ENCODE peak calls at places on chromosome 21, in eight cellular contexts. One of them, this sample, is unnamed.

GRCh38 chr21:36202721-36203602 is 46.3 kb downstream of the DOP1B start:
- DNase-seq in neural progenitor cell: no peak
- DNase-seq in fibroblast of pulmonary artery: no peak
- DNase-seq in uterus: no peak
- DNase-seq in Panc1: no peak
- DNase-seq in bronchial epithelial cell: peak; percentile 80
- DNase-seq in endothelial cell: no peak
- DNase-seq in CD8-positive, alpha-beta T cell: no peak
- DNase-seq in this sample: no peak

GRCh38 chr21:26686278-26686677 is 113.2 kb upstream of the CYYR1 start:
- DNase-seq in neural progenitor cell: no peak
- DNase-seq in fibroblast of pulmonary artery: peak; percentile 21
- DNase-seq in uterus: no peak
- DNase-seq in Panc1: no peak
- DNase-seq in bronchial epithelial cell: peak; percentile 70
- DNase-seq in endothelial cell: no peak
- DNase-seq in CD8-positive, alpha-beta T cell: no peak
- DNase-seq in this sample: peak; percentile 17

GRCh38 chr21:32844653-32845443 is 73.3 kb upstream of the PAXBP1 start:
- DNase-seq in neural progenitor cell: peak; percentile 44
- DNase-seq in fibroblast of pulmonary artery: peak; percentile 58
- DNase-seq in uterus: no peak
- DNase-seq in Panc1: no peak
- DNase-seq in bronchial epithelial cell: peak; percentile 79
- DNase-seq in endothelial cell: no peak
- DNase-seq in CD8-positive, alpha-beta T cell: no peak
- DNase-seq in this sample: no peak

GRCh38 chr21:34536820-34537219 is 24.8 kb upstream of the KCNE1 start:
- DNase-seq in neural progenitor cell: no peak
- DNase-seq in fibroblast of pulmonary artery: peak; percentile 49
- DNase-seq in uterus: no peak
- DNase-seq in Panc1: no peak
- DNase-seq in bronchial epithelial cell: peak; percentile 22
- DNase-seq in endothelial cell: no peak
- DNase-seq in CD8-positive, alpha-beta T cell: no peak
- DNase-seq in this sample: no peak

GRCh38 chr21:14453339-14453738 is 70.4 kb upstream of the HSPA13 start:
- DNase-seq in neural progenitor cell: no peak
- DNase-seq in fibroblast of pulmonary artery: no peak
- DNase-seq in uterus: no peak
- DNase-seq in Panc1: no peak
- DNase-seq in bronchial epithelial cell: no peak
- DNase-seq in endothelial cell: no peak
- DNase-seq in CD8-positive, alpha-beta T cell: no peak
- DNase-seq in this sample: peak; percentile 35

GRCh38 chr21:21971384-21971783 is 973.2 kb downstream of the NCAM2 start:
- DNase-seq in neural progenitor cell: no peak
- DNase-seq in fibroblast of pulmonary artery: no peak
- DNase-seq in uterus: no peak
- DNase-seq in Panc1: no peak
- DNase-seq in bronchial epithelial cell: no peak
- DNase-seq in endothelial cell: no peak
- DNase-seq in CD8-positive, alpha-beta T cell: no peak
- DNase-seq in this sample: no peak

GRCh38 chr21:26199471-26199870 is 28.9 kb upstream of the APP start:
- DNase-seq in neural progenitor cell: no peak
- DNase-seq in fibroblast of pulmonary artery: peak; percentile 18
- DNase-seq in uterus: no peak
- DNase-seq in Panc1: no peak
- DNase-seq in bronchial epithelial cell: peak; percentile 95
- DNase-seq in endothelial cell: no peak
- DNase-seq in CD8-positive, alpha-beta T cell: no peak
- DNase-seq in this sample: no peak

GRCh38 chr21:38859852-38860251 is 54.1 kb downstream of the ETS2 start:
- DNase-seq in neural progenitor cell: no peak
- DNase-seq in fibroblast of pulmonary artery: no peak
- DNase-seq in uterus: no peak
- DNase-seq in Panc1: no peak
- DNase-seq in bronchial epithelial cell: peak; percentile 80
- DNase-seq in endothelial cell: no peak
- DNase-seq in CD8-positive, alpha-beta T cell: no peak
- DNase-seq in this sample: no peak

GRCh38 chr21:33149166-33149565 is 79.2 kb downstream of the OLIG1 start:
- DNase-seq in neural progenitor cell: peak; percentile 26
- DNase-seq in fibroblast of pulmonary artery: no peak
- DNase-seq in uterus: no peak
- DNase-seq in Panc1: no peak
- DNase-seq in bronchial epithelial cell: no peak
- DNase-seq in endothelial cell: no peak
- DNase-seq in CD8-positive, alpha-beta T cell: no peak
- DNase-seq in this sample: no peak

DNA sequence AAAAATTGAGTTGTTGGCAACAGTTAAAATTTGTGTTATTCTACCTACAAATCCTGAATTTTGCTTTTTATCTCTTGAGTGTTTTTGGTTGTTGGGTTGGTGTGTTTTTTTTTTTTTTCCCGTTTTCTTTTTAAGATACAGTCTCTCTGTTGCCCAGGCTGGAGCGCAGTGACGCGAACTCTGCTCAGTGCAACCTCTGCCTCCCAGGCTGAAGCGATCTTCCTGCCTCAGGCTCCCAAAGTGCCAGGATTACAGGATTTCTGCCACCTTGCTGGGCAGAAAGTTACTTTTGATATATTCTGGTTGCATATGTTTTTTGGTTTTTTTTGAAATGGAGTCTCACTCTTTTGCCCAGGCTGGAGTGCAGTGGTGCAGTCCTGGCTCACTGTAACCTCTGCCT is 4.2 kb downstream of the PCNT start:
- DNase-seq in neural progenitor cell: no peak
- DNase-seq in fibroblast of pulmonary artery: no peak
- DNase-seq in uterus: no peak
- DNase-seq in Panc1: no peak
- DNase-seq in bronchial epithelial cell: no peak
- DNase-seq in endothelial cell: no peak
- DNase-seq in CD8-positive, alpha-beta T cell: no peak
- DNase-seq in this sample: no peak
- TF ChIP-seq CTCF in neural progenitor cell: no peak
- TF ChIP-seq CTCF in fibroblast of pulmonary artery: no peak
- TF ChIP-seq CTCF in uterus: no peak
- TF ChIP-seq CTCF in Panc1: no peak
- TF ChIP-seq CTCF in bronchial epithelial cell: no peak
- TF ChIP-seq CTCF in endothelial cell: no peak
- TF ChIP-seq CTCF in CD8-positive, alpha-beta T cell: no peak
- TF ChIP-seq CTCF in this sample: no peak

DNA sequence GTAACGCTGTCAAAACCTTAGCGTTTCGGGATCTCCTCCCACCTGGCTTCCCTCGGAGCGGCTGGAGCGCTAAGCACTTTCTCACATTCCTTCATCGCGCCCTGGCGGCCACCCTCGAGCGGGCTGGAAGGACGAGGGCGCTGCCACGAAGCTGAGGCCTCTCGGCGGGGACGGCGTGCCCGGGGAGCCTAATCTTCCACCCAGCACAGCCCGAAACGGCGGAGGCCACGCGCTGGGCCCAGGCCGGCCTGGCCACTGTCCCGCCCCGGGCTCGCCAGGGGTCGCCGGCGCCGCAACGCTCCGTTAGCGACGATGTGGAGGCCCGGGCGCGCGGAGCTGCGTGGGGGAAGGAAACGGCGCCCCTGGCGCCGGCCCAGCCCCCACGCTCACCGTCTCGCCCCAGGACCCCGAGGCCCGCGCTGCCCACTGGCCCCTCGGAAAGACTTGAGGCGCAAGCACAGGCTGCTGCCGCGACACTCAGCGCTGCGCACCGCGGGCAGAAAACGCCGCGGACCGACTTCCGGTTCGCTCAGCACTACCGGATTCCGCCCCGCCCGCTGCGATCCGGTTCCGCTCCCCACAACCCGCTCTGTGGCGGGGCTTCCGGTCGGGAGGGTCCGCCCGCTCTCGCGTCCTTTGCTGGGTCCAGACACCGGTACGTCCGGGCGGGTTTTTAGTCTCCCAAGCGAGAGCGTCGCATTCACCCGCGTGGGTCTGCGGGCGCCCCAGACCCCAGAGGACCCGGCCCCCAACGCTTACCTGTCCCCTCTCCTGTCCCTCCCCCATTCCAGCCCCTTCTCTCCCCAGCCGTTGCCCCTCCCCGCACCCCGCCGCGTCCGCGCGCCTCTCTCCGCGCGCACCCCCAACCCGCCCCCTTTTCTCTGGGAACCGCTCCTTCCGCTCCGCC is at the start of gene YBEY:
- DNase-seq in neural progenitor cell: peak; percentile 96
- DNase-seq in fibroblast of pulmonary artery: peak; percentile 94
- DNase-seq in uterus: peak; percentile 85
- DNase-seq in Panc1: peak; percentile 47
- DNase-seq in bronchial epithelial cell: peak; percentile 70
- DNase-seq in endothelial cell: peak; percentile 89
- DNase-seq in CD8-positive, alpha-beta T cell: peak; percentile 86
- DNase-seq in this sample: peak; percentile 98
- TF ChIP-seq CTCF in neural progenitor cell: peak; percentile 48
- TF ChIP-seq CTCF in fibroblast of pulmonary artery: peak; percentile 37
- TF ChIP-seq CTCF in uterus: peak; percentile 38
- TF ChIP-seq CTCF in Panc1: no peak
- TF ChIP-seq CTCF in bronchial epithelial cell: peak; percentile 58
- TF ChIP-seq CTCF in endothelial cell: no peak
- TF ChIP-seq CTCF in CD8-positive, alpha-beta T cell: peak; percentile 43
- TF ChIP-seq CTCF in this sample: peak; percentile 28

DNA sequence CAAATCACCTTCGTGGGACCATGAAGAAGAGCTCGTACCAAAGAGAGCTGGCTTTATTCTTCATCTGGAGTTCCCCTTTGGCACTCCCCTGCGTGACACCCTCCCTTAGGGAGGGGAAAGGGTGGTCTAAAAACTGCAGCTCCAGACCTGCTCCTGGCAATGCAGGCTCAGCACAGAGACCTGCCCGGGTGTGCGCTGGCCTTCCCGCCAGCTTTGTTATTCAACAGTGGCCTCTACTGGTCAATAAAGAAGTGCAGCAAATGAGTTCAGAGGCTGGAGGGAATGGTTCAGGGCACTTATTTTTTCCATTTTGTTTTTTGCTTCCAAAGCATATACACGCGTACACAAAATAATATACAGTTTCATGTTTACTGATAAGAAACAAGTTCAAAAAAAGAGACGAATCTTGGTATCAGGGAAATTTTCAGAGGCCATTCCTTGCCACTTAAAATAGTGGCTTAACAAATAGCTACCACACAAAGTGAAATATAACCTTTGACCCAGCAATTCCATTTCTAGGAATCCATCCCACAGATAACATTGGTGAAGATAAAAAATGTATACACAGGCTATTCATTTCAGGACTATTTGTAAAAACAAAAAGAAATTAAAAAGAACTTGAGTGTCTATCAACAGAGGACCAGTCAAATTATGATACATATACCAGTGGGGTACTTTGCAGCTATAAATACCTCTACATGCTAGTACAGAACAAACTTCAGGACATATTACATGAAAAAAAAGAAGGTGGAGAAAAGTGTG is 8.2 kb downstream of the UBE2G2 start:
- DNase-seq in neural progenitor cell: peak; percentile 78
- DNase-seq in fibroblast of pulmonary artery: peak; percentile 70
- DNase-seq in uterus: peak; percentile 36
- DNase-seq in Panc1: no peak
- DNase-seq in bronchial epithelial cell: peak; percentile 54
- DNase-seq in endothelial cell: peak; percentile 55
- DNase-seq in CD8-positive, alpha-beta T cell: peak; percentile 54
- DNase-seq in this sample: peak; percentile 81
- TF ChIP-seq CTCF in neural progenitor cell: peak; percentile 90
- TF ChIP-seq CTCF in fibroblast of pulmonary artery: peak; percentile 77
- TF ChIP-seq CTCF in uterus: peak; percentile 73
- TF ChIP-seq CTCF in Panc1: peak; percentile 82
- TF ChIP-seq CTCF in bronchial epithelial cell: peak; percentile 68
- TF ChIP-seq CTCF in endothelial cell: peak; percentile 72
- TF ChIP-seq CTCF in CD8-positive, alpha-beta T cell: peak; percentile 90
- TF ChIP-seq CTCF in this sample: peak; percentile 64

GRCh38 chr21:41360072-41360821 is 1.6 kb upstream of the MX2 start:
- DNase-seq in neural progenitor cell: peak; percentile 50
- DNase-seq in fibroblast of pulmonary artery: peak; percentile 53
- DNase-seq in uterus: peak; percentile 49
- DNase-seq in Panc1: no peak
- DNase-seq in bronchial epithelial cell: peak; percentile 7
- DNase-seq in endothelial cell: no peak
- DNase-seq in CD8-positive, alpha-beta T cell: no peak
- DNase-seq in this sample: no peak
- TF ChIP-seq CTCF in neural progenitor cell: peak; percentile 49
- TF ChIP-seq CTCF in fibroblast of pulmonary artery: no peak
- TF ChIP-seq CTCF in uterus: no peak
- TF ChIP-seq CTCF in Panc1: peak; percentile 66
- TF ChIP-seq CTCF in bronchial epithelial cell: peak; percentile 42
- TF ChIP-seq CTCF in endothelial cell: no peak
- TF ChIP-seq CTCF in CD8-positive, alpha-beta T cell: no peak
- TF ChIP-seq CTCF in this sample: no peak

GRCh38 chr21:29125199-29125598 is 5.2 kb upstream of the MAP3K7CL start:
- DNase-seq in neural progenitor cell: no peak
- DNase-seq in fibroblast of pulmonary artery: no peak
- DNase-seq in uterus: no peak
- DNase-seq in Panc1: no peak
- DNase-seq in bronchial epithelial cell: no peak
- DNase-seq in endothelial cell: no peak
- DNase-seq in CD8-positive, alpha-beta T cell: no peak
- DNase-seq in this sample: peak; percentile 65

GRCh38 chr21:29130234-29130993 is at the start of gene MAP3K7CL:
- DNase-seq in neural progenitor cell: no peak
- DNase-seq in fibroblast of pulmonary artery: peak; percentile 97
- DNase-seq in uterus: peak; percentile 66
- DNase-seq in Panc1: no peak
- DNase-seq in bronchial epithelial cell: peak; percentile 95
- DNase-seq in endothelial cell: no peak
- DNase-seq in CD8-positive, alpha-beta T cell: no peak
- DNase-seq in this sample: no peak

GRCh38 chr21:29125979-29126378 is 4.5 kb upstream of the MAP3K7CL start:
- DNase-seq in neural progenitor cell: no peak
- DNase-seq in fibroblast of pulmonary artery: no peak
- DNase-seq in uterus: no peak
- DNase-seq in Panc1: no peak
- DNase-seq in bronchial epithelial cell: no peak
- DNase-seq in endothelial cell: no peak
- DNase-seq in CD8-positive, alpha-beta T cell: no peak
- DNase-seq in this sample: no peak

GRCh38 chr21:29121759-29122158 is 8.7 kb upstream of the MAP3K7CL start:
- DNase-seq in neural progenitor cell: no peak
- DNase-seq in fibroblast of pulmonary artery: no peak
- DNase-seq in uterus: no peak
- DNase-seq in Panc1: no peak
- DNase-seq in bronchial epithelial cell: no peak
- DNase-seq in endothelial cell: no peak
- DNase-seq in CD8-positive, alpha-beta T cell: no peak
- DNase-seq in this sample: peak; percentile 57

DNA sequence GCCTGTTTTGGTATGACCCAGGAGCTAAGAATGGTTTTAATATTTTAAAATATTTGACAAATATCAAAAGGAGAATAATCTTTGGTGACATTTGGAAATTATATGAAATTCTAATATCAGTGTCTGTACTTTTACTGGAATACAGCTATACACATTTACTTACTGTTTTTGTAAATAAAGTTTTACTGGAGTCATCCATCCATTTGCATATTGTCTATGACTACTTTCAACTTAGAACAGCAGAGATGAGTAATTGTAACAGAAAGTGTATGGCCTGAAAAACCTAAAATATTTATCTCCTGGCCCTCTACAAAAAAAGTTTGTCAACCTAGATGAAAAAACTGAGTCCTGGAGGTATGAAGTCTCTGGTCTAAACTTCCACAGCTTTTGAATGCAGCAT is 5.8 kb upstream of the MAP3K7CL start:
- DNase-seq in neural progenitor cell: no peak
- DNase-seq in fibroblast of pulmonary artery: no peak
- DNase-seq in uterus: no peak
- DNase-seq in Panc1: no peak
- DNase-seq in bronchial epithelial cell: no peak
- DNase-seq in endothelial cell: no peak
- DNase-seq in CD8-positive, alpha-beta T cell: no peak
- DNase-seq in this sample: no peak
- TF ChIP-seq CTCF in neural progenitor cell: no peak
- TF ChIP-seq CTCF in fibroblast of pulmonary artery: no peak
- TF ChIP-seq CTCF in uterus: no peak
- TF ChIP-seq CTCF in Panc1: no peak
- TF ChIP-seq CTCF in bronchial epithelial cell: no peak
- TF ChIP-seq CTCF in endothelial cell: no peak
- TF ChIP-seq CTCF in CD8-positive, alpha-beta T cell: no peak
- TF ChIP-seq CTCF in this sample: no peak